ENCODE peak calls at places on chromosome 19, in ten cellular contexts. H, R, M, X, U, A, V, O, W and N are unnamed samples.
A peak's percentile ranks its signal among the peaks of the same experiment; 100 is the strongest.

GRCh38 chr19:38291855-38292254 is 12.2 kb upstream of the C19orf33 start:
- DNase-seq in O (no peak), U (no peak), X (no peak), H (no peak), M (no peak), A (no peak), R (no peak), W (no peak), V (no peak), N (no peak)

GRCh38 chr19:35331551-35332214 is 2.7 kb downstream of the CD22 start:
- DNase-seq in H (no peak), O (no peak), R (no peak), U (no peak), V (no peak), W (no peak), A (no peak), M (no peak), X (no peak), N (no peak)

GRCh38 chr19:12364391-12365093 is 941 bp downstream of the ZNF442 start:
- DNase-seq in W (peak; percentile 9), R (peak; percentile 27), U (no peak), X (peak; percentile 21), A (peak; percentile 15), O (no peak), H (no peak), V (no peak), M (peak; percentile 3), N (peak; percentile 27)

GRCh38 chr19:12665281-12665573 is 1.3 kb downstream of the MAN2B1 start:
- DNase-seq in A (peak; percentile 55), W (peak; percentile 82), M (peak; percentile 53), U (peak; percentile 42), O (peak; percentile 93), X (peak; percentile 88), R (no peak), V (peak; percentile 35), H (no peak), N (peak; percentile 80)

GRCh38 chr19:49793561-49793840 is 19.6 kb downstream of the FUZ start:
- DNase-seq in A (no peak), O (no peak), W (peak; percentile 41), X (no peak), H (no peak), R (no peak), U (no peak), V (peak; percentile 13), M (no peak), N (no peak)

GRCh38 chr19:46179076-46179740 is 31.2 kb downstream of the IGFL2 start:
- DNase-seq in R (no peak), U (no peak), M (no peak), W (no peak), A (no peak), H (no peak), O (no peak), X (no peak), V (no peak), N (no peak)

GRCh38 chr19:13937479-13938360 is 497 bp downstream of the PODNL1 start:
- DNase-seq in X (no peak), U (no peak), H (no peak), M (no peak), O (no peak), A (no peak), W (no peak), V (no peak), R (no peak), N (no peak)

GRCh38 chr19:13153627-13154240 is 3.5 kb downstream of the IER2 start:
- DNase-seq in A (no peak), M (peak; percentile 10), U (peak; percentile 30), V (no peak), R (peak; percentile 49), O (no peak), W (no peak), X (no peak), H (peak; percentile 48), N (no peak)

GRCh38 chr19:18385675-18386542 is at the start of gene GDF15:
- DNase-seq in V (peak; percentile 20), X (peak; percentile 53), O (no peak), W (peak; percentile 56), U (no peak), A (peak; percentile 61), R (peak; percentile 38), H (no peak), M (peak; percentile 15), N (no peak)

GRCh38 chr19:13978306-13978705 is 26.0 kb downstream of the DCAF15 start:
- DNase-seq in M (no peak), A (peak; percentile 88), V (peak; percentile 43), X (no peak), U (no peak), O (no peak), W (no peak), R (peak; percentile 83), H (peak; percentile 80), N (no peak)

GRCh38 chr19:48060381-48060780 is 16.5 kb upstream of the CABP5 start:
- DNase-seq in R (no peak), U (no peak), H (no peak), A (no peak), O (no peak), X (no peak), M (no peak), V (no peak), W (no peak), N (no peak)

GRCh38 chr19:49890349-49891311 is 6.1 kb downstream of the IL4I1 start:
- DNase-seq in M (peak; percentile 56), X (peak; percentile 85), U (peak; percentile 62), A (no peak), V (peak; percentile 61), O (no peak), W (peak; percentile 60), R (peak; percentile 64), H (peak; percentile 53), N (peak; percentile 79)

GRCh38 chr19:16078759-16079707 is 2.7 kb downstream of the TPM4 start:
- DNase-seq in R (peak; percentile 59), M (peak; percentile 58), W (peak; percentile 88), O (peak; percentile 73), A (peak; percentile 65), H (peak; percentile 62), X (peak; percentile 78), V (peak; percentile 29), U (peak; percentile 66), N (peak; percentile 74)

GRCh38 chr19:46482645-46483044 is 11.3 kb upstream of the PNMA8A start:
- DNase-seq in X (no peak), V (no peak), A (no peak), R (no peak), W (no peak), U (no peak), M (no peak), O (no peak), H (no peak), N (no peak)

GRCh38 chr19:47402504-47402903 is 16.8 kb downstream of the MEIS3 start:
- DNase-seq in W (no peak), A (no peak), R (no peak), V (no peak), U (no peak), O (no peak), M (no peak), X (no peak), H (no peak), N (no peak)

GRCh38 chr19:1282588-1283206 is 3.0 kb upstream of the EFNA2 start:
- DNase-seq in W (no peak), O (no peak), H (no peak), A (no peak), R (no peak), X (no peak), U (no peak), M (no peak), V (no peak), N (no peak)

GRCh38 chr19:7705387-7706187 is 3.7 kb upstream of the FCER2 start:
- DNase-seq in M (peak; percentile 61), A (peak; percentile 30), R (no peak), W (peak; percentile 94), H (no peak), X (peak; percentile 90), V (peak; percentile 64), O (peak; percentile 92), U (peak; percentile 61), N (no peak)

GRCh38 chr19:29129148-29129547 is 83.8 kb downstream of the UQCRFS1 start:
- DNase-seq in A (no peak), V (no peak), H (no peak), O (no peak), M (no peak), R (no peak), U (no peak), W (no peak), X (no peak), N (no peak)

GRCh38 chr19:29413435-29413834 is 112.4 kb upstream of the VSTM2B start:
- DNase-seq in W (no peak), V (no peak), M (no peak), U (no peak), X (no peak), R (no peak), H (no peak), O (no peak), A (no peak), N (no peak)

GRCh38 chr19:23002690-23003422 is at the start of gene ZNF728:
- DNase-seq in V (no peak), H (no peak), X (no peak), W (no peak), A (peak; percentile 88), R (no peak), M (no peak), O (no peak), U (no peak), N (no peak)

GRCh38 chr19:19113040-19113541 is 25.2 kb downstream of the TMEM161A start:
- DNase-seq in U (no peak), W (no peak), H (peak; percentile 80), X (no peak), M (no peak), R (peak; percentile 82), O (no peak), V (no peak), A (no peak), N (no peak)

GRCh38 chr19:4177146-4177545 is 5.2 kb downstream of the SIRT6 start:
- DNase-seq in W (no peak), M (no peak), V (no peak), U (no peak), O (no peak), R (no peak), H (no peak), X (no peak), A (no peak), N (no peak)

GRCh38 chr19:31338069-31338767 is 11.0 kb downstream of the TSHZ3 start:
- DNase-seq in A (peak; percentile 58), R (peak; percentile 79), O (no peak), M (peak; percentile 29), W (peak; percentile 59), X (no peak), U (no peak), H (no peak), V (no peak), N (no peak)

GRCh38 chr19:793775-794174 is 3.5 kb upstream of the PTBP1 start:
- DNase-seq in O (no peak), H (no peak), W (no peak), V (no peak), R (no peak), U (no peak), A (no peak), M (no peak), X (no peak), N (no peak)

GRCh38 chr19:33301011-33301899 is 1.1 kb downstream of the CEBPA start:
- DNase-seq in U (no peak), R (peak; percentile 40), V (no peak), H (no peak), O (no peak), A (no peak), X (peak; percentile 34), W (no peak), M (no peak), N (no peak)

GRCh38 chr19:3880471-3881271 is at the start of gene ATCAY:
- DNase-seq in W (no peak), R (peak; percentile 27), H (peak; percentile 89), A (no peak), O (no peak), U (no peak), X (no peak), M (no peak), V (no peak), N (no peak)

GRCh38 chr19:13978721-13979191 is 26.4 kb downstream of the DCAF15 start:
- DNase-seq in V (no peak), O (no peak), U (no peak), W (no peak), X (peak; percentile 54), R (peak; percentile 44), A (no peak), M (no peak), H (no peak), N (no peak)

GRCh38 chr19:30090476-30090875 is 148.4 kb downstream of the URI1 start:
- DNase-seq in A (no peak), M (no peak), V (no peak), X (no peak), H (no peak), O (no peak), R (no peak), U (no peak), W (no peak), N (no peak)